ENCODE peak calls at places on chromosomes 3 and 15, in eight cellular contexts. O, B, I, M, Z, K, W and H are unnamed samples.
A peak's percentile ranks its signal among the peaks of the same experiment; 100 is the strongest.

GRCh38 chr15:61459785-61460707 is 230.9 kb upstream of the RORA start:
- DNase-seq in I (no peak), M (no peak), K (peak; percentile 68), Z (no peak), O (no peak), B (no peak), W (no peak), H (no peak)

GRCh38 chr3:113140876-113141275 is 70.5 kb upstream of the BOC start:
- DNase-seq in M (peak; percentile 35), Z (no peak), B (no peak), I (no peak), W (no peak), K (no peak), O (no peak), H (no peak)

GRCh38 chr15:92074646-92075045 is 221.1 kb downstream of the SLCO3A1 start:
- DNase-seq in W (no peak), B (no peak), Z (peak; percentile 87), M (no peak), O (peak; percentile 56), I (peak; percentile 79), K (no peak), H (peak; percentile 66)

GRCh38 chr3:41274944-41275668 is 75.8 kb downstream of the CTNNB1 start:
- DNase-seq in M (no peak), Z (no peak), W (no peak), I (no peak), O (no peak), B (no peak), K (peak; percentile 91), H (no peak)

GRCh38 chr15:72970965-72971746 is 81.1 kb upstream of the NEO1 start:
- DNase-seq in I (no peak), W (no peak), B (no peak), Z (no peak), K (peak; percentile 18), M (no peak), O (no peak), H (no peak)

GRCh38 chr3:8724108-8724752 is 9.4 kb upstream of the CAV3 start:
- DNase-seq in W (no peak), O (no peak), Z (no peak), M (no peak), I (no peak), B (no peak), K (no peak), H (no peak)

GRCh38 chr3:184872200-184872599 is 60.2 kb downstream of the VPS8 start:
- DNase-seq in K (peak; percentile 2), Z (no peak), I (no peak), W (no peak), O (no peak), M (no peak), B (no peak), H (no peak)

GRCh38 chr3:64082917-64083587 is 59.8 kb upstream of the PSMD6 start:
- DNase-seq in M (no peak), O (no peak), K (peak; percentile 39), B (no peak), W (no peak), I (no peak), Z (no peak), H (no peak)

GRCh38 chr3:174495231-174495755 is 363.8 kb upstream of the NAALADL2 start:
- DNase-seq in W (no peak), M (no peak), Z (no peak), O (no peak), B (no peak), K (peak; percentile 9), I (no peak), H (no peak)

GRCh38 chr3:53775834-53776251 is 70.4 kb downstream of the CHDH start:
- DNase-seq in I (no peak), Z (no peak), W (no peak), B (no peak), K (peak; percentile 35), O (no peak), M (peak; percentile 1), H (no peak)

GRCh38 chr15:25712192-25712960 is 150.8 kb downstream of the ATP10A start:
- DNase-seq in I (no peak), Z (no peak), W (no peak), O (no peak), B (no peak), K (no peak), M (no peak), H (no peak)

GRCh38 chr3:78506581-78507195 is 1261.1 kb downstream of the ROBO1 start:
- DNase-seq in Z (no peak), M (no peak), W (no peak), K (no peak), O (no peak), I (no peak), B (no peak), H (no peak)

GRCh38 chr15:59180946-59181345 is 25.7 kb upstream of the LDHAL6B start:
- DNase-seq in Z (no peak), B (no peak), M (no peak), I (no peak), W (no peak), K (peak; percentile 48), O (no peak), H (no peak)

GRCh38 chr3:23940775-23941174 is 4.3 kb upstream of the NR1D2 start:
- DNase-seq in M (no peak), I (no peak), O (no peak), W (no peak), B (no peak), Z (no peak), K (no peak), H (no peak)

GRCh38 chr3:192929146-192929545 is 11.5 kb upstream of the MB21D2 start:
- DNase-seq in Z (no peak), M (no peak), W (no peak), O (no peak), B (no peak), I (no peak), K (no peak), H (no peak)

GRCh38 chr3:79651536-79652065 is 116.2 kb downstream of the ROBO1 start:
- DNase-seq in W (no peak), O (no peak), K (no peak), I (no peak), B (peak; percentile 2), Z (no peak), M (peak; percentile 35), H (no peak)

GRCh38 chr3:156693166-156693565 is 18.8 kb downstream of the TIPARP start:
- DNase-seq in W (no peak), O (no peak), M (no peak), K (no peak), I (no peak), B (no peak), Z (no peak), H (no peak)

GRCh38 chr3:177602601-177603136 is 405.4 kb upstream of the TBL1XR1 start:
- DNase-seq in Z (no peak), K (no peak), W (no peak), I (no peak), O (no peak), B (no peak), M (peak; percentile 45), H (no peak)

GRCh38 chr3:42097166-42097946 is 6.2 kb downstream of the TRAK1 start:
- DNase-seq in M (no peak), B (no peak), K (peak; percentile 67), W (no peak), I (no peak), Z (no peak), O (no peak), H (no peak)

GRCh38 chr3:59318881-59319280 is 269.1 kb upstream of the CFAP20DC start:
- DNase-seq in K (no peak), Z (no peak), B (no peak), M (no peak), O (no peak), W (no peak), I (no peak), H (no peak)

GRCh38 chr3:49732592-49732991 is 8.8 kb upstream of the GMPPB start:
- DNase-seq in M (no peak), I (no peak), W (no peak), O (no peak), K (no peak), Z (no peak), B (no peak), H (no peak)